ENCODE peak calls at places on chromosomes 16 and 17, in ten cellular contexts. U, V, K, P, M, I, L, S, J and F are unnamed samples.

GRCh38 chr16:30602595-30603277 is 7.5 kb downstream of the ZNF689 start:
- DNase-seq in L (no peak), S (no peak), U (no peak), M (no peak), I (no peak), V (no peak), K (no peak), J (no peak), P (no peak), F (no peak)

GRCh38 chr17:41665566-41666335 is 22.9 kb upstream of the EIF1 start:
- DNase-seq in I (peak; percentile 98), U (peak; percentile 98), M (peak; percentile 80), V (peak; percentile 84), S (peak; percentile 88), L (peak; percentile 79), P (peak; percentile 92), J (peak; percentile 92), K (peak; percentile 75), F (peak; percentile 97)

GRCh38 chr17:15273141-15273793 is 8.1 kb upstream of the PMP22 start:
- DNase-seq in M (peak; percentile 90), P (no peak), L (no peak), V (no peak), S (no peak), U (no peak), K (peak; percentile 39), J (no peak), I (no peak), F (no peak)

GRCh38 chr17:49362723-49363117 is 670 bp upstream of the ZNF652 start:
- DNase-seq in S (no peak), K (no peak), P (no peak), M (peak; percentile 4), V (no peak), L (no peak), U (no peak), J (no peak), I (no peak), F (no peak)

GRCh38 chr16:12245088-12245922 is 268.8 kb downstream of the SNX29 start:
- DNase-seq in J (no peak), I (no peak), V (no peak), U (no peak), K (no peak), P (no peak), L (no peak), M (no peak), S (no peak), F (no peak)

GRCh38 chr17:33526753-33527152 is 233.7 kb upstream of the ASIC2 start:
- DNase-seq in U (no peak), M (no peak), K (no peak), J (no peak), S (no peak), L (no peak), P (no peak), I (no peak), V (no peak), F (no peak)

GRCh38 chr17:35486920-35487727 is 38.6 kb upstream of the SLFN13 start:
- DNase-seq in U (peak; percentile 63), M (peak; percentile 46), L (no peak), V (no peak), I (peak; percentile 91), S (no peak), J (no peak), P (no peak), K (no peak), F (peak; percentile 67)

GRCh38 chr16:83954577-83955016 is 1.6 kb downstream of the OSGIN1 start:
- DNase-seq in J (no peak), S (no peak), L (no peak), K (peak; percentile 86), M (peak; percentile 18), P (no peak), V (no peak), I (peak; percentile 83), U (peak; percentile 61), F (no peak)